ENCODE peak calls at places on chromosomes 12 and 14, in four cellular contexts. P, Q, T and Y are unnamed samples.
A peak's percentile ranks its signal among the peaks of the same experiment; 100 is the strongest.

GRCh38 chr12:30968211-30968610 is 41.7 kb downstream of the TSPAN11 start:
- DNase-seq in P (no peak), Q (no peak), T (no peak), Y (no peak)

GRCh38 chr14:94769413-94770250 is at the start of gene GSC:
- DNase-seq in P (no peak), Q (no peak), T (peak; percentile 78), Y (peak; percentile 29)

GRCh38 chr12:116642101-116642500 is 82.9 kb downstream of the MAP1LC3B2 start:
- DNase-seq in Q (no peak), P (no peak), T (no peak), Y (no peak)

GRCh38 chr14:98070521-98070920 is 1201.5 kb downstream of the BCL11B start:
- DNase-seq in T (no peak), P (no peak), Q (no peak), Y (no peak)

GRCh38 chr14:99040711-99041110 is 231.3 kb downstream of the BCL11B start:
- DNase-seq in Q (no peak), T (no peak), P (no peak), Y (no peak)

GRCh38 chr12:61848893-61849292 is 411.3 kb upstream of the USP15 start:
- DNase-seq in Q (no peak), P (no peak), T (no peak), Y (no peak)

GRCh38 chr14:55881577-55882241 is 236.5 kb upstream of the PELI2 start:
- DNase-seq in P (no peak), T (no peak), Q (no peak), Y (no peak)

GRCh38 chr14:89221109-89221508 is 195.9 kb downstream of the FOXN3 start:
- DNase-seq in T (no peak), Q (no peak), P (peak; percentile 73), Y (peak; percentile 81)

GRCh38 chr14:93648440-93649168 is 139.7 kb downstream of the PRIMA1 start:
- DNase-seq in P (no peak), Q (no peak), T (peak; percentile 48), Y (no peak)

GRCh38 chr14:81176224-81176623 is 44.5 kb downstream of the GTF2A1 start:
- DNase-seq in P (no peak), Q (no peak), T (no peak), Y (no peak)

GRCh38 chr12:21392384-21392783 is 19.7 kb downstream of the IAPP start:
- DNase-seq in Q (no peak), P (no peak), T (no peak), Y (no peak)

GRCh38 chr12:29552324-29552927 is 54.9 kb upstream of the OVCH1 start:
- DNase-seq in P (peak; percentile 29), Q (no peak), T (peak; percentile 67), Y (peak; percentile 77)

GRCh38 chr14:97306133-97306784 is 509.1 kb downstream of the VRK1 start:
- DNase-seq in P (no peak), Q (no peak), T (no peak), Y (no peak)

GRCh38 chr12:121038861-121039654 is at the start of gene OASL:
- DNase-seq in Q (no peak), T (no peak), P (no peak), Y (peak; percentile 57)

GRCh38 chr12:124518051-124518932 is 49.1 kb downstream of the NCOR2 start:
- DNase-seq in P (peak; percentile 97), Q (peak; percentile 90), T (peak; percentile 88), Y (peak; percentile 100)